ENCODE peak calls at places on chromosome 13, in ten cellular contexts. B, L, P, Q, U, D, F, C, N and M are unnamed samples. For H3K27me3, the result is how much of the 10 kb centered on the place peaks cover.

GRCh38 chr13:97574926-97575325 is 141.0 kb downstream of the RAP2A start:
- DNase-seq in B (no peak), L (peak), P (peak), Q (no peak), U (peak), D (peak), F (no peak), C (peak), N (no peak), M (peak)

GRCh38 chr13:55977436-55977835 is 1163.3 kb upstream of the PRR20A start:
- DNase-seq in B (no peak), L (no peak), P (no peak), Q (no peak), U (no peak), D (no peak), F (no peak), C (no peak), N (no peak), M (no peak)

GRCh38 chr13:100789968-100790367 is 115.4 kb upstream of the TMTC4 start:
- DNase-seq in B (no peak), L (no peak), P (no peak), Q (no peak), U (no peak), D (no peak), F (no peak), C (no peak), N (no peak), M (no peak)

GRCh38 chr13:24215007-24215633 is 54.6 kb downstream of the SPATA13 start:
- DNase-seq in B (no peak), L (no peak), P (no peak), Q (no peak), U (no peak), D (no peak), F (no peak), C (no peak), N (no peak), M (no peak)

GRCh38 chr13:104408733-104409132 is 1342.5 kb upstream of the SLC10A2 start:
- DNase-seq in B (no peak), L (no peak), P (no peak), Q (no peak), U (peak), D (no peak), F (no peak), C (no peak), N (no peak), M (no peak)

GRCh38 chr13:47080616-47081015 is 183.8 kb upstream of the HTR2A start:
- DNase-seq in B (no peak), L (no peak), P (no peak), Q (no peak), U (no peak), D (no peak), F (no peak), C (no peak), N (no peak), M (no peak)

GRCh38 chr13:48184260-48184659 is 48.7 kb upstream of the ITM2B start:
- DNase-seq in B (no peak), L (no peak), P (no peak), Q (no peak), U (no peak), D (no peak), F (no peak), C (no peak), N (no peak), M (no peak)

GRCh38 chr13:85601526-85601925 is 197.7 kb downstream of the SLITRK6 start:
- DNase-seq in B (no peak), L (no peak), P (no peak), Q (no peak), U (peak), D (no peak), F (no peak), C (no peak), N (no peak), M (no peak)

GRCh38 chr13:49517461-49517860 is 21.7 kb downstream of the PHF11 start:
- DNase-seq in B (no peak), L (no peak), P (no peak), Q (no peak), U (no peak), D (no peak), F (no peak), C (no peak), N (no peak), M (no peak)

GRCh38 chr13:48429036-48429435 is 16.1 kb upstream of the LPAR6 start:
- DNase-seq in B (no peak), L (no peak), P (no peak), Q (no peak), U (no peak), D (no peak), F (no peak), C (no peak), N (no peak), M (no peak)

GRCh38 chr13:76225815-76226489 is 589.8 kb downstream of the LMO7 start:
- DNase-seq in B (no peak), L (no peak), P (peak), Q (no peak), U (peak), D (peak), F (no peak), C (no peak), N (no peak), M (no peak)

GRCh38 chr13:32947886-32948285 is 68.3 kb upstream of the KL start:
- DNase-seq in B (no peak), L (no peak), P (peak), Q (no peak), U (no peak), D (no peak), F (no peak), C (no peak), N (no peak), M (no peak)

GRCh38 chr13:84433024-84433423 is 550.8 kb upstream of the SLITRK1 start:
- DNase-seq in B (no peak), L (no peak), P (no peak), Q (no peak), U (peak), D (no peak), F (no peak), C (no peak), N (no peak), M (no peak)

GRCh38 chr13:70795484-70795883 is 687.2 kb upstream of the KLHL1 start:
- DNase-seq in B (no peak), L (no peak), P (no peak), Q (no peak), U (no peak), D (no peak), F (no peak), C (no peak), N (no peak), M (no peak)

GRCh38 chr13:100131863-100132574 is 43.1 kb downstream of the PCCA start:
- DNase-seq in B (no peak), L (no peak), P (no peak), Q (no peak), U (peak), D (no peak), F (no peak), C (peak), N (no peak), M (no peak)

GRCh38 chr13:86974995-86975328 is 696.2 kb upstream of the SLITRK5 start:
- DNase-seq in B (no peak), L (no peak), P (no peak), Q (no peak), U (no peak), D (no peak), F (no peak), C (no peak), N (no peak), M (no peak)

GRCh38 chr13:75830842-75831241 is 194.7 kb downstream of the LMO7 start:
- DNase-seq in B (no peak), L (no peak), P (no peak), Q (no peak), U (peak), D (no peak), F (no peak), C (no peak), N (no peak), M (no peak)

GRCh38 chr13:52599037-52599852 is 43.0 kb upstream of the HNRNPA1L2 start:
- DNase-seq in B (no peak), L (no peak), P (no peak), Q (no peak), U (peak), D (peak), F (no peak), C (no peak), N (no peak), M (no peak)

GRCh38 chr13:44396295-44396962 is 22.8 kb downstream of the SERP2 start:
- DNase-seq in B (no peak), L (no peak), P (no peak), Q (no peak), U (no peak), D (no peak), F (no peak), C (no peak), N (no peak), M (no peak)

GRCh38 chr13:52085416-52085815 is 43.5 kb downstream of the NEK5 start:
- DNase-seq in B (no peak), L (no peak), P (no peak), Q (no peak), U (peak), D (no peak), F (no peak), C (no peak), N (no peak), M (no peak)

GRCh38 chr13:49443327-49443688 is 556 bp downstream of the CAB39L start:
- DNase-seq in B (no peak), L (no peak), P (no peak), Q (no peak), U (peak), D (no peak), F (no peak), C (no peak), N (no peak), M (no peak)

GRCh38 chr13:20297181-20297580 is 65.1 kb upstream of the GJB6 start:
- DNase-seq in B (no peak), L (no peak), P (no peak), Q (no peak), U (no peak), D (no peak), F (no peak), C (no peak), N (no peak), M (no peak)
- H3K27me3 ChIP-seq in B (under half), L (under half), P (under half), Q (under half), U (under half), D (under half), F (under half), C (under half), N (under half), M (under half)

GRCh38 chr13:114299604-114300305 is 14.5 kb upstream of the CHAMP1 start:
- DNase-seq in B (no peak), L (no peak), P (no peak), Q (no peak), U (no peak), D (no peak), F (no peak), C (no peak), N (no peak), M (no peak)

GRCh38 chr13:114304346-114305034 is 9.8 kb upstream of the CHAMP1 start:
- DNase-seq in B (no peak), L (no peak), P (peak), Q (no peak), U (no peak), D (no peak), F (no peak), C (no peak), N (no peak), M (no peak)

GRCh38 chr13:114309086-114309485 is 5.2 kb upstream of the CHAMP1 start:
- DNase-seq in B (no peak), L (no peak), P (no peak), Q (no peak), U (no peak), D (no peak), F (no peak), C (no peak), N (no peak), M (no peak)

GRCh38 chr13:114298866-114299265 is 15.4 kb upstream of the CHAMP1 start:
- DNase-seq in B (no peak), L (no peak), P (no peak), Q (no peak), U (no peak), D (no peak), F (no peak), C (no peak), N (no peak), M (no peak)

DNA sequence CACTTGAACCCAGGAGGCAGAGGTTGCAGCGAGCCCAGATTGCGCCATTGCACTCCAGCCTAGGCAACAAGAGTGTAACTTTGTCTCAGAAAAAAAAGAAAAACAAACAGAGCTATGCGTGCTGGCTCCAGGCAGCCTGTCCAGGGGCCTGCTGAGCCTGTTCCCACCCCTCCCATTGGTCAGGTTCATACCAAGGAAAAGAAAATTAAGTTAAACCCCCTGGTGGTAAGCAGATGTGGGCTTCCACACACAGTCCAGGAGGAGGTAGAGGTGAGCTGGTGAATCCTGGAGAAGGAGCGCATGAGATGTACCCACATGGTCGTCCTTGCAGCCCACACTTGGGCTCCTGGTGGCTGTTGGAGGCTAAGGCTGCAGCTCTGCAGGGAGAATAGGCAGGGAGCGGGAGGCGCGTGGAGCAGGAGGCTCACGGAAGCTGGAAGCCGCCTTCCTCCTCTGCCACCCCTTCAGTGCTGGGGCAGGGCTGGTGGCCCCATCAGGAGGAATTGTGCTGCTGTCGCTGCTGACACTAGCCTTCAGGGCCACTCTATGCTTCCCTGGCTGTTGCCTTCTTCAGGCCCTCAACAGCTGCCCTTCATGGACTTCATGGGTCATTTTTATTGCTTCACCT is 10.5 kb upstream of the CHAMP1 start:
- DNase-seq in B (no peak), L (no peak), P (peak), Q (no peak), U (no peak), D (no peak), F (no peak), C (no peak), N (no peak), M (no peak)
- TF ChIP-seq POLR2A in B (no peak), L (no peak), P (no peak), Q (no peak), U (no peak), D (no peak), F (no peak), C (no peak), N (no peak), M (no peak)

DNA sequence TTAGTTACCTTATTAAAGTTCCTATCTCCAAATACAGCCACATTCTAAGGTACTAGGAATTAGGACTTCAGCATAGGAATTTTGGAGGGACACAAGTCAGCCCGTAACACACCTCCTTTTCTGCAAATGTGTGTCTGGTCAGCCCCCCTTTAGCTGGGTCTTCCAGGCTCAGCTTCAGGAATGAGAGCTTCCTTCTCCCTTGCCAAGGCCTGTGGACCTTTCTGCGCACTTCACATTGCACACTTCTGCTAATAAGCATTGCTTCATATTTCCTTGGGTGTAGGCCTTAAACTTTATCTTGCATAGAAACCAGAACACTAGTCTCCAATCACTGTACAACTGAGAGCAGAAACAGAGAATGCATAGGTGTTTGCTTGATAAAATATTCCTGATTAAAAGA is 4.5 kb upstream of the STK24 start:
- DNase-seq in B (no peak), L (no peak), P (no peak), Q (no peak), U (no peak), D (no peak), F (no peak), C (no peak), N (no peak), M (no peak)
- H3K27ac ChIP-seq in B (no peak), L (no peak), P (no peak), Q (no peak), U (no peak), D (no peak), F (no peak), C (no peak), N (no peak), M (peak)

DNA sequence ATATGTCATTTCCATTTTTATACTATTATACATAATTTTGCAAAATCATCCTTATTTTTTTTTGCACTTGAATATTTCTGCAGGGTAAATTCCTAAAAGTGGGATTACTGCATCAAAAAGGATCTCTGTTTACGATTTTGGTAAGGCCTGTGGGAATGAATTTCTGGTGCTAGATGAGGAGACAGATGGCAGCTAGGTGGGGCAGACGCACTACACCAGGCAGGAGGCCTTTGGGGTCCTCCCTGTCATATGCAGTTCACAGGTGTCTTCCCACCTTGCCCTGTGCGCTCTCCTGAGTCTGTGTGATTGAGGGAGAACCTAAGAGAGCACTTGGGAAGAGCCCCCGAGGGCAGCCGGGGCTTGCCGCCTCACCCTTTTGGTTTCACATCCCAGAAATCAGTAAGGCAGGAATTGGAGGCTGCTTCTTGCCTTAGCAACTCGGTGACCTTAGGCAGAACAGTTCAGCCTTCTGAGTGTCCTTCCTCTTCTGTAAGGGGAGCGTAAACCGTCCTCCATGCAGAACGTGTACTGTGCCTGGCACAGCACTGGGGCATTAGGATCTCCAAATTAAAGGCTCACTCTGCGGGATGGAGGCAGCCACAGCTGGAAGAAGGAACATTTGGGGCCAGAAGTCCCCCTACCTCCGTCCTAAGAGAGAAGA is 13.5 kb upstream of the GJB2 start:
- DNase-seq in B (no peak), L (no peak), P (no peak), Q (no peak), U (no peak), D (no peak), F (no peak), C (no peak), N (no peak), M (no peak)
- H3K27me3 ChIP-seq in B (under half), L (under half), P (under half), Q (under half), U (under half), D (under half), F (under half), C (under half), N (under half), M (under half)

GRCh38 chr13:30307194-30307965 is at the start of gene KATNAL1:
- DNase-seq in B (peak), L (peak), P (peak), Q (peak), U (peak), D (peak), F (peak), C (peak), N (peak), M (peak)
- TF ChIP-seq POLR2A in B (peak), L (no peak), P (peak), Q (no peak), U (peak), D (no peak), F (peak), C (peak), N (peak), M (peak)

DNA sequence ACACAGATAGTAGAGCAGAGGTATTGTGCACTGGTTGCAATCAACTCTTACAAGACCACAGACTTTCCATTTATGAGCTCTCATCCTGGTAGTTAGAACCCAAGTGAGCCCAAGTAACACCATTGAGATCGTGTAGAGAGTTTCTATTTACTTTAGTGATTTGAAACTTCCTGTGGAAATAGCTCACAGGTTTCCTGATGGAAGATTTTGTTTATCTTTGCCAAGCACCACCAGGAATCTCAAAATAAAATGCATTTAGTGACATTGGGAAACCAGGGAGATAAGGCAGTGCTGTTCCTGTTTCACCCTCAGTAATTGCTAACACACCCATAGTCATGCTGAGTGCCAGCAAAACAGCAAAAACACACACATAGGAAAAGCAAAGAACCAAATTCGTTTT is 102.5 kb downstream of the FLT1 start:
- DNase-seq in B (no peak), L (no peak), P (no peak), Q (no peak), U (no peak), D (no peak), F (no peak), C (no peak), N (no peak), M (no peak)
- H3K27ac ChIP-seq in B (no peak), L (no peak), P (no peak), Q (peak), U (no peak), D (peak), F (peak), C (no peak), N (no peak), M (no peak)

GRCh38 chr13:99086149-99086868 is 108.4 kb upstream of the DOCK9 start:
- DNase-seq in B (peak), L (peak), P (peak), Q (no peak), U (peak), D (peak), F (peak), C (peak), N (peak), M (peak)

GRCh38 chr13:99087130-99087953 is 109.5 kb upstream of the DOCK9 start:
- DNase-seq in B (peak), L (peak), P (peak), Q (peak), U (peak), D (peak), F (peak), C (peak), N (peak), M (peak)

GRCh38 chr13:99086869-99087129 is 108.9 kb upstream of the DOCK9 start:
- DNase-seq in B (no peak), L (no peak), P (no peak), Q (no peak), U (no peak), D (no peak), F (no peak), C (peak), N (no peak), M (peak)

GRCh38 chr13:99085139-99085845 is 107.4 kb upstream of the DOCK9 start:
- DNase-seq in B (no peak), L (no peak), P (peak), Q (no peak), U (no peak), D (no peak), F (no peak), C (peak), N (peak), M (no peak)

GRCh38 chr13:99085846-99086148 is 107.9 kb upstream of the DOCK9 start:
- DNase-seq in B (no peak), L (no peak), P (no peak), Q (no peak), U (no peak), D (no peak), F (peak), C (no peak), N (no peak), M (no peak)
- H3K27me3 ChIP-seq in B (under half), L (under half), P (under half), Q (under half), U (under half), D (under half), F (under half), C (under half), N (under half), M (under half)

DNA sequence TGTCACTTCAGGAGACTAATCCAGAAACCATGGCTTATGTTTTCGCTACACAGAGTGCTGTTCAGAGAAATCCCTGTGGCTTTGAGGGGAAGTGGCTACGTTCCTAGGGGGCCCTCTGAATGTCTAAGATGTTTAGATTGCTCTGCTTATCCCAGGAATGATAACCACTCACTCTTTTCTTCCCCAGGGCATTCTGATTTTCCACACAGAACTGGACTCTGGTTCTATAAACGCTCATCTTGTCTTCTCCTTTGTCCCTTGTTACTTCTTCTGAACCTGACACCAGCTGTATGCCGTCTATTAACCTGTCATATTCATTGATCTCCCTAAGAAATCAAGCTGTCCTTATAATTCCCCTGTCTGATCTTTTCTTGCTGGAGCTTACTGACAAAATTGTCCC is 572.6 kb downstream of the OLFM4 start:
- DNase-seq in B (no peak), L (no peak), P (no peak), Q (no peak), U (no peak), D (no peak), F (no peak), C (no peak), N (no peak), M (no peak)
- TF ChIP-seq POLR2A in B (no peak), L (no peak), P (no peak), Q (no peak), U (no peak), D (no peak), F (no peak), C (no peak), N (no peak), M (no peak)